ENCODE peak calls at places on chromosomes 6 and 20, in four cellular contexts. F is NCI-H774, O is prostate gland, H is kidney glomerular epithelial cell. P is an unnamed sample.

GRCh38 chr20:58216334-58216733 is 12.1 kb downstream of the ANKRD60 start:
- DNase-seq in H (no peak), F (no peak), O (no peak), P (no peak)

GRCh38 chr6:163001341-163001740 is 273.6 kb downstream of the PACRG start:
- DNase-seq in O (no peak), H (no peak), F (no peak), P (no peak)

GRCh38 chr6:13488015-13488895 is 855 bp upstream of the GFOD1 start:
- DNase-seq in F (no peak), O (peak), H (no peak), P (peak)

GRCh38 chr6:134453792-134454510 is 136.0 kb upstream of the SGK1 start:
- DNase-seq in O (no peak), H (no peak), F (peak), P (no peak)

GRCh38 chr20:39813190-39813829 is 851.2 kb downstream of the DHX35 start:
- DNase-seq in O (no peak), F (no peak), H (no peak), P (no peak)

GRCh38 chr6:144346719-144347446 is 61.7 kb downstream of the UTRN start:
- DNase-seq in F (no peak), O (no peak), H (peak), P (no peak)

GRCh38 chr6:34149831-34150400 is 4.0 kb upstream of the GRM4 start:
- DNase-seq in F (no peak), H (no peak), O (no peak), P (no peak)

GRCh38 chr6:16985484-16986284 is 116.2 kb upstream of the STMND1 start:
- DNase-seq in H (no peak), F (no peak), O (no peak), P (no peak)

GRCh38 chr20:15799871-15800270 is 773.4 kb downstream of the KIF16B start:
- DNase-seq in F (no peak), H (no peak), O (no peak), P (no peak)

GRCh38 chr20:33653900-33654596 is 8.1 kb upstream of the C20orf144 start:
- DNase-seq in H (no peak), F (peak), O (peak), P (peak)

GRCh38 chr6:116314878-116315277 is 35.1 kb upstream of the TSPYL1 start:
- DNase-seq in H (no peak), F (no peak), O (no peak), P (no peak)

GRCh38 chr6:37985355-37985754 is 165.8 kb downstream of the ZFAND3 start:
- DNase-seq in H (no peak), F (no peak), O (no peak), P (no peak)

GRCh38 chr6:99349620-99350141 is at the start of gene FAXC:
- DNase-seq in O (peak), H (peak), F (peak), P (peak)

GRCh38 chr6:163850874-163851273 is 436.4 kb downstream of the QKI start:
- DNase-seq in H (no peak), F (no peak), O (no peak), P (no peak)

GRCh38 chr6:168828035-168828434 is 387.1 kb downstream of the SMOC2 start:
- DNase-seq in O (no peak), H (no peak), F (no peak), P (no peak)

GRCh38 chr6:38095054-38095453 is 275.5 kb downstream of the ZFAND3 start:
- DNase-seq in O (no peak), H (no peak), F (no peak), P (no peak)

GRCh38 chr20:23125625-23126191 is 39.6 kb upstream of the CD93 start:
- DNase-seq in H (no peak), O (no peak), F (no peak), P (no peak)

GRCh38 chr20:43292221-43292620 is 102.5 kb upstream of the PTPRT start:
- DNase-seq in O (no peak), F (no peak), H (no peak), P (no peak)

GRCh38 chr6:2839195-2839981 is 2.3 kb downstream of the SERPINB1 start:
- DNase-seq in O (no peak), H (no peak), F (no peak), P (peak)

GRCh38 chr20:53021934-53022333 is 49.8 kb downstream of the TSHZ2 start:
- DNase-seq in F (no peak), O (no peak), H (no peak), P (no peak)

GRCh38 chr20:53316221-53316937 is 277.3 kb downstream of the ZNF217 start:
- DNase-seq in F (no peak), H (peak), O (no peak), P (no peak)

GRCh38 chr20:5480824-5481600 is 164.3 kb upstream of the PROKR2 start:
- DNase-seq in H (no peak), F (peak), O (no peak), P (no peak)

P was measured in body of pancreas.